ENCODE peak calls at places on chromosomes 2 and 18, in six cellular contexts. T is uterus, Z is heart left ventricle, K is cardiac muscle cell, E is neural progenitor cell, G is fibroblast of villous mesenchyme. J is an unnamed sample.

GRCh38 chr2:203105996-203106395 is 91.3 kb downstream of the NBEAL1 start:
- DNase-seq in G (peak), Z (no peak), K (peak), E (no peak), T (no peak), J (no peak)

GRCh38 chr2:221477697-221478096 is 94.4 kb downstream of the EPHA4 start:
- DNase-seq in T (no peak), E (no peak), G (no peak), Z (no peak), K (no peak), J (peak)

GRCh38 chr2:179272406-179273192 is 8.0 kb upstream of the SESTD1 start:
- DNase-seq in T (no peak), K (peak), E (peak), Z (no peak), G (peak), J (peak)

GRCh38 chr18:14189858-14190257 is 57.6 kb upstream of the ZNF519 start:
- DNase-seq in T (no peak), G (peak), E (no peak), K (no peak), Z (no peak), J (peak)

GRCh38 chr2:109447811-109448210 is 166.0 kb downstream of the SEPTIN10 start:
- DNase-seq in E (no peak), Z (peak), T (peak), G (no peak), K (no peak), J (no peak)

GRCh38 chr2:19312949-19313348 is 45.5 kb downstream of the OSR1 start:
- DNase-seq in K (peak), G (peak), T (no peak), Z (no peak), E (peak), J (peak)

GRCh38 chr2:38682008-38682575 is 16.2 kb downstream of the GALM start:
- DNase-seq in Z (no peak), G (no peak), K (no peak), E (no peak), T (no peak), J (no peak)

GRCh38 chr2:158688722-158689121 is 106.4 kb upstream of the DAPL1 start:
- DNase-seq in Z (no peak), G (no peak), E (no peak), K (no peak), T (no peak), J (peak)

GRCh38 chr2:46832543-46832942 is 83.1 kb downstream of the MCFD2 start:
- DNase-seq in E (no peak), T (no peak), K (no peak), G (peak), Z (no peak), J (no peak)

GRCh38 chr2:43294973-43295603 is 68.7 kb upstream of the ZFP36L2 start:
- DNase-seq in E (no peak), Z (no peak), K (no peak), T (no peak), G (no peak), J (no peak)

GRCh38 chr2:160157861-160158813 is 41.9 kb downstream of the ITGB6 start:
- DNase-seq in E (peak), K (no peak), T (no peak), Z (no peak), G (peak), J (peak)

GRCh38 chr2:190835303-190835930 is 45.2 kb upstream of the GLS start:
- DNase-seq in G (peak), K (no peak), Z (no peak), E (no peak), T (peak), J (peak)

GRCh38 chr2:118865106-118865505 is 17.7 kb upstream of the EN1 start:
- DNase-seq in K (peak), G (peak), T (no peak), E (peak), Z (no peak), J (peak)

GRCh38 chr2:235677276-235677788 is 183.5 kb downstream of the AGAP1 start:
- DNase-seq in T (no peak), Z (no peak), G (peak), E (no peak), K (peak), J (no peak)

GRCh38 chr18:62399781-62400308 is 74.7 kb downstream of the TNFRSF11A start:
- DNase-seq in E (peak), K (peak), T (no peak), G (no peak), Z (no peak), J (peak)

GRCh38 chr2:239742377-239742776 is 282.8 kb downstream of the NDUFA10 start:
- DNase-seq in Z (peak), K (no peak), E (no peak), T (no peak), G (no peak), J (no peak)

GRCh38 chr2:222176890-222177289 is 121.9 kb downstream of the PAX3 start:
- DNase-seq in T (no peak), G (no peak), Z (no peak), K (no peak), E (peak), J (no peak)

GRCh38 chr2:170694316-170694715 is 20.8 kb upstream of the SP5 start:
- DNase-seq in Z (no peak), T (no peak), G (no peak), K (no peak), E (no peak), J (no peak)

GRCh38 chr2:10873790-10874437 is 37.8 kb upstream of the KCNF1 start:
- DNase-seq in K (no peak), T (no peak), G (no peak), E (no peak), Z (peak), J (no peak)

GRCh38 chr2:795245-796041 is 118.2 kb upstream of the TMEM18 start:
- DNase-seq in T (peak), E (no peak), G (no peak), Z (no peak), K (no peak), J (no peak)

GRCh38 chr2:173772205-173772604 is 193.0 kb downstream of the SP3 start:
- DNase-seq in E (no peak), K (no peak), Z (no peak), G (no peak), T (no peak), J (no peak)

GRCh38 chr2:237909801-237910475 is 50.5 kb downstream of the RAMP1 start:
- DNase-seq in K (no peak), G (no peak), E (no peak), T (no peak), Z (no peak), J (no peak)

GRCh38 chr18:37540424-37541121 is 25.0 kb downstream of the CELF4 start:
- DNase-seq in K (no peak), E (no peak), G (no peak), Z (no peak), T (no peak), J (no peak)

GRCh38 chr18:37537868-37538525 is 27.6 kb downstream of the CELF4 start:
- DNase-seq in E (peak), K (peak), T (peak), Z (peak), G (peak), J (peak)

GRCh38 chr18:37536646-37537045 is 29.0 kb downstream of the CELF4 start:
- DNase-seq in E (no peak), K (no peak), T (no peak), Z (no peak), G (no peak), J (no peak)

GRCh38 chr18:37539236-37539635 is 26.4 kb downstream of the CELF4 start:
- DNase-seq in E (no peak), Z (no peak), T (no peak), K (no peak), G (no peak), J (no peak)

DNA sequence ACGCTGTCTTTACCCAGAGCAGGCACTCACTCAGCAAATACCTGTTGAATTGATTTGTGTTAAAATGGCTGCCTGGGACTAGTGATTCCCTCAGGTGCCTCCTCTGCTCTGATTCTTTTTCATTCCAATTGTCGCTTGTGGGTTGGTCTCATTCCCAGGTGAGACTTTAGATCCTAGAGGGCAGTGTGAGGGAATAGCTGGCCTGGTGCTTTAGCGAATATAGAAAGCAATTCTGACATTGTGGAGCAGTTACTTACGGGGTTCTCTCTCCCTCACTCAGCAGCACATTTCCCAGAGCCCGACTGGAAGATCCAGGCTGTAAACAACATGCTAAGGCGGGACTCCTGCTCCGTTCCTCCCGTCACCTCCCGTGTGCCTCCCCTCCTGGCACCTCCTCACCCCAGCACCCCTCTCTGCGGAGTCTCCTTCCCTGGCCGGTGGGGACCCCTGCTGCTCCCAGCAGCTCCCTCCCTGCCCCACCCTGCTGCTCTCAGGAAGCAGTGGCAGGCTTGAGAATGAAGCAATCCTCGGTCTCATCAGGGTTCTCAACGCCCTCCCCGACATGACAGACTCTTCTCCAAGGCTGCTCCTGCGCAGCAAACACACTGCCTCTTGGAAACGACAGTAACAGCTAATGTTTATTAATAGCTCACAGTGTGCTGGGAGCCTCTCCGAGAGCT is 26.9 kb downstream of the CELF4 start:
- DNase-seq in T (no peak), Z (no peak), K (no peak), G (no peak), E (no peak), J (peak)
- H3K4me3 ChIP-seq in T (no peak), Z (no peak), K (no peak), G (no peak), E (no peak), J (no peak)

GRCh38 chr2:128752691-128753263 is 434.1 kb upstream of the HS6ST1 start:
- DNase-seq in E (no peak), Z (no peak), K (no peak), G (no peak), T (no peak), J (no peak)

GRCh38 chr2:128756372-128756730 is 437.7 kb upstream of the HS6ST1 start:
- DNase-seq in Z (no peak), E (no peak), K (peak), G (no peak), T (no peak), J (no peak)

GRCh38 chr2:128754246-128754724 is 435.6 kb upstream of the HS6ST1 start:
- DNase-seq in E (no peak), Z (peak), T (no peak), G (peak), K (peak), J (peak)

GRCh38 chr2:128753321-128753720 is 434.7 kb upstream of the HS6ST1 start:
- DNase-seq in K (no peak), Z (no peak), T (no peak), G (no peak), E (no peak), J (no peak)

GRCh38 chr2:128755693-128756371 is 437.2 kb upstream of the HS6ST1 start:
- DNase-seq in E (no peak), T (no peak), K (no peak), G (no peak), Z (no peak), J (no peak)
- TF ChIP-seq CTCF in E (no peak), T (no peak), K (no peak), G (no peak), Z (no peak), J (no peak)

GRCh38 chr2:60581461-60582282 is 28.2 kb upstream of the BCL11A start:
- DNase-seq in E (peak), K (peak), T (peak), G (peak), Z (peak), J (peak)
- H3K4me3 ChIP-seq in E (peak), K (peak), T (no peak), G (peak), Z (peak), J (peak)

GRCh38 chr2:95054016-95054415 is 28.5 kb downstream of the MAL start:
- DNase-seq in T (no peak), G (no peak), K (no peak), Z (no peak), E (no peak), J (no peak)
- TF ChIP-seq CTCF in T (no peak), G (no peak), K (no peak), Z (no peak), E (no peak), J (no peak)

GRCh38 chr2:200309296-200309846 is 2.9 kb downstream of the SPATS2L start:
- DNase-seq in Z (no peak), E (no peak), K (no peak), T (no peak), G (no peak), J (no peak)
- H3K4me3 ChIP-seq in Z (no peak), E (no peak), K (no peak), T (no peak), G (peak), J (peak)

GRCh38 chr18:59272971-59273935 is at the start of gene RAX:
- DNase-seq in K (peak), Z (no peak), T (no peak), E (peak), G (peak), J (peak)
- TF ChIP-seq CTCF in K (peak), Z (no peak), T (no peak), E (peak), G (no peak), J (peak)

GRCh38 chr18:48541747-48542108 is 2.9 kb downstream of the CTIF start:
- DNase-seq in Z (no peak), K (no peak), G (no peak), T (no peak), E (no peak), J (no peak)

GRCh38 chr18:48544116-48544515 is 5.3 kb downstream of the CTIF start:
- DNase-seq in T (no peak), K (no peak), E (no peak), Z (no peak), G (no peak), J (no peak)

GRCh38 chr18:48542513-48543181 is 3.8 kb downstream of the CTIF start:
- DNase-seq in K (no peak), T (no peak), Z (no peak), G (no peak), E (no peak), J (no peak)

GRCh38 chr18:48544661-48545415 is 6.0 kb downstream of the CTIF start:
- DNase-seq in Z (no peak), E (no peak), T (no peak), G (no peak), K (no peak), J (no peak)

DNA sequence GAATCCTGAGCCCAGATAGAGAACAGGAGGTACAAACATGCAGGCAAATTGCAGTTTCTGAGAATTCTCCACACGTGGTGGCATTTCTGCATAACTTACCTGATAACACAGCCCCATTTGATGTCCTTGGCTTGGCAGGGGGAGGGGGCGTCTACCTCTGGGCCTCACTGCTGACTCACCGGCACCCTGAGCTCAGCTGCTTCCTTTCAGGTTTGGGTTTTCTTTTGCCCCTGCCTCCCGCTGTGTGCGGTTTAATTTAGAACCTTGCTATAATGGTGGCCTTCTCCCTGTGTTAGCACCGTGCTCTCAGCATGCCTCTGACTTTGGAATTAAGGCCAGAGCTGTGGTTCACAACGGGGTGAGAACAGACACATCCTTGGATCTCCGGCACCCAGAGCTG is 4.4 kb downstream of the CTIF start:
- DNase-seq in E (peak), Z (no peak), T (no peak), G (no peak), K (no peak), J (no peak)
- H3K4me3 ChIP-seq in E (no peak), Z (no peak), T (no peak), G (no peak), K (no peak), J (no peak)

GRCh38 chr2:128304715-128305554 is 13.7 kb downstream of the HS6ST1 start:
- DNase-seq in E (peak), G (peak), K (peak), T (peak), Z (peak), J (peak)
- TF ChIP-seq CTCF in E (no peak), G (peak), K (peak), T (no peak), Z (no peak), J (peak)